ENCODE peak calls at places on chromosomes 11 and 22, in five cellular contexts. One of them, this sample, is unnamed.

GRCh38 chr11:26621147-26621546 is 49.1 kb upstream of the MUC15 start:
- DNase-seq in AG20443: peak
- DNase-seq in hippocampal formation: no peak
- DNase-seq in cardiac muscle cell: peak
- DNase-seq in T follicular helper cell: no peak
- DNase-seq in this sample: peak

GRCh38 chr11:13928566-13929251 is 33.8 kb upstream of the SPON1 start:
- DNase-seq in AG20443: peak
- DNase-seq in hippocampal formation: no peak
- DNase-seq in cardiac muscle cell: peak
- DNase-seq in T follicular helper cell: no peak
- DNase-seq in this sample: peak

GRCh38 chr11:1921576-1922141 is 2.2 kb downstream of the TNNT3 start:
- DNase-seq in AG20443: peak
- DNase-seq in hippocampal formation: no peak
- DNase-seq in cardiac muscle cell: peak
- DNase-seq in T follicular helper cell: no peak
- DNase-seq in this sample: peak

GRCh38 chr11:76640540-76640939 is 30.0 kb downstream of the LRRC32 start:
- DNase-seq in AG20443: no peak
- DNase-seq in hippocampal formation: no peak
- DNase-seq in cardiac muscle cell: no peak
- DNase-seq in T follicular helper cell: no peak
- DNase-seq in this sample: no peak

GRCh38 chr11:111770581-111771134 is 4.5 kb upstream of the PPP2R1B start:
- DNase-seq in AG20443: no peak
- DNase-seq in hippocampal formation: no peak
- DNase-seq in cardiac muscle cell: no peak
- DNase-seq in T follicular helper cell: no peak
- DNase-seq in this sample: no peak

GRCh38 chr22:39839917-39840510 is 53.5 kb downstream of the ENTHD1 start:
- DNase-seq in AG20443: no peak
- DNase-seq in hippocampal formation: no peak
- DNase-seq in cardiac muscle cell: no peak
- DNase-seq in T follicular helper cell: no peak
- DNase-seq in this sample: no peak

GRCh38 chr11:106216281-106216680 is 138.8 kb downstream of the AASDHPPT start:
- DNase-seq in AG20443: no peak
- DNase-seq in hippocampal formation: no peak
- DNase-seq in cardiac muscle cell: peak
- DNase-seq in T follicular helper cell: no peak
- DNase-seq in this sample: no peak

GRCh38 chr11:70144262-70144661 is 58.8 kb upstream of the FADD start:
- DNase-seq in AG20443: no peak
- DNase-seq in hippocampal formation: no peak
- DNase-seq in cardiac muscle cell: no peak
- DNase-seq in T follicular helper cell: no peak
- DNase-seq in this sample: no peak

GRCh38 chr11:65182258-65183170 is 786 bp downstream of the CAPN1 start:
- DNase-seq in AG20443: peak
- DNase-seq in hippocampal formation: no peak
- DNase-seq in cardiac muscle cell: peak
- DNase-seq in T follicular helper cell: no peak
- DNase-seq in this sample: peak

GRCh38 chr11:573146-573759 is 3.0 kb upstream of the PHRF1 start:
- DNase-seq in AG20443: no peak
- DNase-seq in hippocampal formation: no peak
- DNase-seq in cardiac muscle cell: no peak
- DNase-seq in T follicular helper cell: no peak
- DNase-seq in this sample: no peak

GRCh38 chr22:44024288-44024908 is at the start of gene PARVB:
- DNase-seq in AG20443: peak
- DNase-seq in hippocampal formation: no peak
- DNase-seq in cardiac muscle cell: peak
- DNase-seq in T follicular helper cell: no peak
- DNase-seq in this sample: peak

GRCh38 chr11:17563248-17563647 is 16.2 kb downstream of the OTOG start:
- DNase-seq in AG20443: no peak
- DNase-seq in hippocampal formation: no peak
- DNase-seq in cardiac muscle cell: no peak
- DNase-seq in T follicular helper cell: no peak
- DNase-seq in this sample: no peak

GRCh38 chr11:59550368-59550841 is 39.1 kb downstream of the OR4D9 start:
- DNase-seq in AG20443: peak
- DNase-seq in hippocampal formation: peak
- DNase-seq in cardiac muscle cell: peak
- DNase-seq in T follicular helper cell: peak
- DNase-seq in this sample: peak

GRCh38 chr11:102527701-102528100 is 2.8 kb downstream of the MMP7 start:
- DNase-seq in AG20443: no peak
- DNase-seq in hippocampal formation: no peak
- DNase-seq in cardiac muscle cell: no peak
- DNase-seq in T follicular helper cell: no peak
- DNase-seq in this sample: no peak

GRCh38 chr22:49372530-49373288 is 455.0 kb downstream of the BRD1 start:
- DNase-seq in AG20443: no peak
- DNase-seq in hippocampal formation: no peak
- DNase-seq in cardiac muscle cell: no peak
- DNase-seq in T follicular helper cell: no peak
- DNase-seq in this sample: no peak

GRCh38 chr11:10719616-10720015 is 26.1 kb upstream of the IRAG1 start:
- DNase-seq in AG20443: no peak
- DNase-seq in hippocampal formation: no peak
- DNase-seq in cardiac muscle cell: no peak
- DNase-seq in T follicular helper cell: no peak
- DNase-seq in this sample: no peak

GRCh38 chr11:94577841-94578240 is 10.7 kb downstream of the PIWIL4 start:
- DNase-seq in AG20443: no peak
- DNase-seq in hippocampal formation: no peak
- DNase-seq in cardiac muscle cell: no peak
- DNase-seq in T follicular helper cell: no peak
- DNase-seq in this sample: no peak

GRCh38 chr11:72391638-72392423 is 42.5 kb downstream of the CLPB start:
- DNase-seq in AG20443: no peak
- DNase-seq in hippocampal formation: no peak
- DNase-seq in cardiac muscle cell: no peak
- DNase-seq in T follicular helper cell: no peak
- DNase-seq in this sample: peak

GRCh38 chr11:61058583-61059259 is 43.6 kb upstream of the CD5 start:
- DNase-seq in AG20443: no peak
- DNase-seq in hippocampal formation: no peak
- DNase-seq in cardiac muscle cell: no peak
- DNase-seq in T follicular helper cell: no peak
- DNase-seq in this sample: no peak

GRCh38 chr11:72224587-72225410 is at the start of gene INPPL1:
- DNase-seq in AG20443: peak
- DNase-seq in hippocampal formation: no peak
- DNase-seq in cardiac muscle cell: peak
- DNase-seq in T follicular helper cell: no peak
- DNase-seq in this sample: peak

GRCh38 chr11:17102447-17102846 is 25.0 kb upstream of the RPS13 start:
- DNase-seq in AG20443: peak
- DNase-seq in hippocampal formation: no peak
- DNase-seq in cardiac muscle cell: no peak
- DNase-seq in T follicular helper cell: no peak
- DNase-seq in this sample: peak

GRCh38 chr11:64649304-64649703 is 58.3 kb downstream of the SLC22A12 start:
- DNase-seq in AG20443: no peak
- DNase-seq in hippocampal formation: no peak
- DNase-seq in cardiac muscle cell: peak
- DNase-seq in T follicular helper cell: no peak
- DNase-seq in this sample: no peak

GRCh38 chr22:49668402-49668801 is 159.3 kb downstream of the BRD1 start:
- DNase-seq in AG20443: no peak
- DNase-seq in hippocampal formation: no peak
- DNase-seq in cardiac muscle cell: no peak
- DNase-seq in T follicular helper cell: no peak
- DNase-seq in this sample: no peak

GRCh38 chr11:1049431-1049891 is 12.9 kb upstream of the MUC6 start:
- DNase-seq in AG20443: no peak
- DNase-seq in hippocampal formation: no peak
- DNase-seq in cardiac muscle cell: no peak
- DNase-seq in T follicular helper cell: no peak
- DNase-seq in this sample: no peak

GRCh38 chr11:91813263-91813662 is 411.4 kb upstream of the FAT3 start:
- DNase-seq in AG20443: no peak
- DNase-seq in hippocampal formation: no peak
- DNase-seq in cardiac muscle cell: no peak
- DNase-seq in T follicular helper cell: no peak
- DNase-seq in this sample: no peak

GRCh38 chr11:116930177-116930576 is 92.8 kb upstream of the APOA1 start:
- DNase-seq in AG20443: peak
- DNase-seq in hippocampal formation: no peak
- DNase-seq in cardiac muscle cell: peak
- DNase-seq in T follicular helper cell: no peak
- DNase-seq in this sample: peak

GRCh38 chr11:35515224-35515623 is 10.2 kb downstream of the PAMR1 start:
- DNase-seq in AG20443: peak
- DNase-seq in hippocampal formation: no peak
- DNase-seq in cardiac muscle cell: peak
- DNase-seq in T follicular helper cell: no peak
- DNase-seq in this sample: peak

GRCh38 chr11:99325807-99326206 is 305.1 kb downstream of the CNTN5 start:
- DNase-seq in AG20443: peak
- DNase-seq in hippocampal formation: no peak
- DNase-seq in cardiac muscle cell: peak
- DNase-seq in T follicular helper cell: no peak
- DNase-seq in this sample: peak